ENCODE peak calls at places on chromosomes 11 and 22, in five cellular contexts. One of them, this sample, is unnamed.

GRCh38 chr11:128867277-128867676 is at the start of gene KCNJ1:
- DNase-seq in HCT116: no peak
- DNase-seq in K562: no peak
- DNase-seq in HepG2: no peak
- DNase-seq in SK-N-SH: no peak
- DNase-seq in this sample: no peak

GRCh38 chr11:114569781-114570180 is 10.1 kb upstream of the NXPE1 start:
- DNase-seq in HCT116: no peak
- DNase-seq in K562: peak; percentile 18
- DNase-seq in HepG2: no peak
- DNase-seq in SK-N-SH: no peak
- DNase-seq in this sample: no peak

GRCh38 chr11:102783016-102783415 is 2.6 kb upstream of the MMP10 start:
- DNase-seq in HCT116: no peak
- DNase-seq in K562: no peak
- DNase-seq in HepG2: no peak
- DNase-seq in SK-N-SH: no peak
- DNase-seq in this sample: no peak

GRCh38 chr11:122917311-122917710 is 34.8 kb downstream of the JHY start:
- DNase-seq in HCT116: no peak
- DNase-seq in K562: no peak
- DNase-seq in HepG2: no peak
- DNase-seq in SK-N-SH: no peak
- DNase-seq in this sample: no peak

GRCh38 chr22:19933328-19934241 is 8.0 kb upstream of the COMT start:
- DNase-seq in HCT116: no peak
- DNase-seq in K562: no peak
- DNase-seq in HepG2: no peak
- DNase-seq in SK-N-SH: no peak
- DNase-seq in this sample: no peak

GRCh38 chr11:13337986-13338436 is 60.4 kb downstream of the BMAL1 start:
- DNase-seq in HCT116: no peak
- DNase-seq in K562: no peak
- DNase-seq in HepG2: no peak
- DNase-seq in SK-N-SH: no peak
- DNase-seq in this sample: no peak

GRCh38 chr22:17412232-17412631 is 43.0 kb downstream of the CECR2 start:
- DNase-seq in HCT116: no peak
- DNase-seq in K562: no peak
- DNase-seq in HepG2: no peak
- DNase-seq in SK-N-SH: no peak
- DNase-seq in this sample: no peak

GRCh38 chr11:86660011-86660595 is 12.3 kb downstream of the ME3 start:
- DNase-seq in HCT116: no peak
- DNase-seq in K562: no peak
- DNase-seq in HepG2: no peak
- DNase-seq in SK-N-SH: peak; percentile 11
- DNase-seq in this sample: no peak

GRCh38 chr22:30314918-30315317 is 11.8 kb downstream of the TBC1D10A start:
- DNase-seq in HCT116: no peak
- DNase-seq in K562: no peak
- DNase-seq in HepG2: no peak
- DNase-seq in SK-N-SH: no peak
- DNase-seq in this sample: peak; percentile 66

GRCh38 chr11:123457187-123457770 is 27.2 kb downstream of the GRAMD1B start:
- DNase-seq in HCT116: no peak
- DNase-seq in K562: no peak
- DNase-seq in HepG2: no peak
- DNase-seq in SK-N-SH: no peak
- DNase-seq in this sample: no peak

GRCh38 chr22:36289406-36289870 is 36.5 kb downstream of the APOL1 start:
- DNase-seq in HCT116: no peak
- DNase-seq in K562: no peak
- DNase-seq in HepG2: no peak
- DNase-seq in SK-N-SH: no peak
- DNase-seq in this sample: no peak

GRCh38 chr11:10414659-10415058 is 40.4 kb upstream of the AMPD3 start:
- DNase-seq in HCT116: no peak
- DNase-seq in K562: peak; percentile 45
- DNase-seq in HepG2: no peak
- DNase-seq in SK-N-SH: no peak
- DNase-seq in this sample: no peak

GRCh38 chr11:105923814-105924213 is 98.2 kb downstream of the MSANTD4 start:
- DNase-seq in HCT116: no peak
- DNase-seq in K562: no peak
- DNase-seq in HepG2: no peak
- DNase-seq in SK-N-SH: no peak
- DNase-seq in this sample: no peak

DNA sequence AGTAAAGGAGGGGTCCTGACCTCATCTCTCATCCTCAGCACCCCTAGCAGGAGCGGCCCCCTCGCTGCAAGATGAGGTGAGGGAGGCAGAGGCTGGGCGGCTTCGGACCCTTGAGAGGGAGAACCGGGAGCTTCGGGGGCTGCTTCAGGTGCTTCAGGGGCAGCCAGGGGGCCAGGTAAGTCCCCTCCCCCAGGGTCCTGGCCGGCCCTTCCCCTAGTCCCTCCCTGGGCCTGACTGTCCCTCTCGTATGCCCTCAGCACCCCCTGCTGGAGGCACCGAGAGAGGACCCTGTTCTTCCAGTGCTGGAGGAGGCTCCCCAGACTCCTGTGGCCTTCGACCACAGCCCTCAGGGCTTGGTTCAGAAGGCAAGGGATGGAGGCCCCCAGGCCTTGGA is 3.7 kb downstream of the CCDC88B start:
- DNase-seq in HCT116: no peak
- DNase-seq in K562: peak; percentile 58
- DNase-seq in HepG2: no peak
- DNase-seq in SK-N-SH: peak; percentile 79
- DNase-seq in this sample: no peak
- TF ChIP-seq ZBTB33 in HCT116: no peak
- TF ChIP-seq ZBTB33 in K562: no peak
- TF ChIP-seq ZBTB33 in HepG2: no peak
- TF ChIP-seq ZBTB33 in SK-N-SH: no peak
- TF ChIP-seq ZBTB33 in this sample: no peak

GRCh38 chr22:41415554-41415953 is 31.0 kb downstream of the TOB2 start:
- DNase-seq in HCT116: no peak
- DNase-seq in K562: no peak
- DNase-seq in HepG2: no peak
- DNase-seq in SK-N-SH: no peak
- DNase-seq in this sample: no peak

GRCh38 chr22:41418717-41419116 is 27.9 kb downstream of the TOB2 start:
- DNase-seq in HCT116: no peak
- DNase-seq in K562: no peak
- DNase-seq in HepG2: no peak
- DNase-seq in SK-N-SH: no peak
- DNase-seq in this sample: no peak

GRCh38 chr22:41417622-41418390 is 28.8 kb downstream of the TOB2 start:
- DNase-seq in HCT116: no peak
- DNase-seq in K562: no peak
- DNase-seq in HepG2: no peak
- DNase-seq in SK-N-SH: no peak
- DNase-seq in this sample: no peak
- TF ChIP-seq ZBTB33 in HCT116: no peak
- TF ChIP-seq ZBTB33 in K562: no peak
- TF ChIP-seq ZBTB33 in HepG2: no peak
- TF ChIP-seq ZBTB33 in SK-N-SH: no peak
- TF ChIP-seq ZBTB33 in this sample: no peak

DNA sequence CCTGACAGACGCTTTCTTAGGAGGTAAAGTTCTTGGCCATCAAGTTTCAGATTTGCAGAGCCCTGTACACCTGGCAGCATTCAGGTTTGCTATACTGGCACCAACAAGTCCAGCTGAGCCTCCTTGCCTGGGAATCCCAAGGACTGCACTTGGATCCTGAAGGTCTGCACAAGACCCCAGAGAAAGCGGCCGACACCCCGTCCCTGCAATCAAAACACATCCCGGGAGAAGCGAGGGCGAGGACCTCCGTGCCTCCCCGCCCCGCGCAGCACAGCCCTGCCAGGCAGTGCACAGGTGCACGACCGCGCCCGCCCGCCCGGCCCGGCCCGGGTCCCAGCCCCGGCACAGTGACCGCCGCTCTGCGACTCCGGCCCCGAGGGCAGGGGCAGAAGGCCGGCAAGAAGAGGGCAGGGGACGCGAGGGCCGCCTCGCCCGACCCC is 559 bp downstream of the MRTFA start:
- DNase-seq in HCT116: no peak
- DNase-seq in K562: no peak
- DNase-seq in HepG2: no peak
- DNase-seq in SK-N-SH: no peak
- DNase-seq in this sample: no peak
- TF ChIP-seq ZBTB33 in HCT116: no peak
- TF ChIP-seq ZBTB33 in K562: no peak
- TF ChIP-seq ZBTB33 in HepG2: no peak
- TF ChIP-seq ZBTB33 in SK-N-SH: no peak
- TF ChIP-seq ZBTB33 in this sample: no peak

DNA sequence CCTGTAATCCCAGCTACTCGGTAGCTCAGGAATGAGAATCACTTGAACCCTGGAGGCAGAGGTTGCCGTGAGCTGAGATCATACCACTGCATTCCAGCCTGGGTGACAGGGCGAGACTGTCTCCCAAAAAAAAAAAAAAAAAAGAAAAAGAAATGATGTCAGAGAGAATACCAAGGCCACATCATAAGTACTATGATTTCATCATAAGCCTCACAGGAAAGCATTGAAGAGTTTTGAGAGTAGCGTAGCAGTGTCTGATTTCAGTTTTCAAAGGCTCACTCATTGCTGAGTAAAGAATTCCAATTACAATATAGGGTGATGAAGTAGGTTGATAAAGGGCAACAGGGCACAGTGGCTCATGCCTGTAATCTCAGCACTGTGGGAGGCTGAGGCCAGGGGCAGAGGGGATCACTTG is 88.8 kb downstream of the MRTFA start:
- DNase-seq in HCT116: no peak
- DNase-seq in K562: no peak
- DNase-seq in HepG2: no peak
- DNase-seq in SK-N-SH: no peak
- DNase-seq in this sample: no peak
- TF ChIP-seq ZBTB33 in HCT116: no peak
- TF ChIP-seq ZBTB33 in K562: no peak
- TF ChIP-seq ZBTB33 in HepG2: no peak
- TF ChIP-seq ZBTB33 in SK-N-SH: no peak
- TF ChIP-seq ZBTB33 in this sample: no peak

DNA sequence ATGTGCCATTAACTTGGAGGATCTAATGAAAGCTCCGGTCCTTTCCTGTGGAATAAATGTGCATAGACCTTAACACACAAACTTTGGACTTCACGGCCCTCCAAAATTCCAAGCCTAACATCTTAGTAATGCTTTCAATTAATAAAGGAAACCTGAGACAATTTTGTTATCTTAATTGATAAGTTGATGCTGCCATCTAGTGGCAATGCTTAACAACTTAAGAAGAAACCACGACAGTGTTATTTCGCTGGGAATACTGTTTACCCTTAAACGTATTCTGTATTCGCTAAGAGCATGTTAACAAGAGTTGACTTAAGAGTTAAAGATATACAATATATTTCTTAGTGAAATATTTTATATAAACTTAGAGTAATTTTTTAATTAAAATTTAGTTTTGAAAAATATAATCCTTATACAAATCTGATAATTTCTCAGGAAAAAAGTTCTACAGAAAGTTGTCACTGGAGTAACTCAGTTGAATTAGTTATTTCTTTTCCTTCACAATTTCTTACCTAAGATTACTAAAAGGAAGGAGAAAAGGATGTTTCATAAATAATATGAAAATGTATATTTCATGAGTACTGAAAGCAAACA is 35.0 kb upstream of the OR9G4 start:
- DNase-seq in HCT116: peak; percentile 52
- DNase-seq in K562: peak; percentile 15
- DNase-seq in HepG2: peak; percentile 49
- DNase-seq in SK-N-SH: peak; percentile 12
- DNase-seq in this sample: no peak
- TF ChIP-seq ZBTB33 in HCT116: no peak
- TF ChIP-seq ZBTB33 in K562: no peak
- TF ChIP-seq ZBTB33 in HepG2: no peak
- TF ChIP-seq ZBTB33 in SK-N-SH: no peak
- TF ChIP-seq ZBTB33 in this sample: no peak

GRCh38 chr22:32142600-32142999 is 16.5 kb downstream of the C22orf42 start:
- DNase-seq in HCT116: no peak
- DNase-seq in K562: no peak
- DNase-seq in HepG2: no peak
- DNase-seq in SK-N-SH: no peak
- DNase-seq in this sample: no peak
- TF ChIP-seq ZBTB33 in HCT116: no peak
- TF ChIP-seq ZBTB33 in K562: no peak
- TF ChIP-seq ZBTB33 in HepG2: no peak
- TF ChIP-seq ZBTB33 in SK-N-SH: no peak
- TF ChIP-seq ZBTB33 in this sample: no peak

DNA sequence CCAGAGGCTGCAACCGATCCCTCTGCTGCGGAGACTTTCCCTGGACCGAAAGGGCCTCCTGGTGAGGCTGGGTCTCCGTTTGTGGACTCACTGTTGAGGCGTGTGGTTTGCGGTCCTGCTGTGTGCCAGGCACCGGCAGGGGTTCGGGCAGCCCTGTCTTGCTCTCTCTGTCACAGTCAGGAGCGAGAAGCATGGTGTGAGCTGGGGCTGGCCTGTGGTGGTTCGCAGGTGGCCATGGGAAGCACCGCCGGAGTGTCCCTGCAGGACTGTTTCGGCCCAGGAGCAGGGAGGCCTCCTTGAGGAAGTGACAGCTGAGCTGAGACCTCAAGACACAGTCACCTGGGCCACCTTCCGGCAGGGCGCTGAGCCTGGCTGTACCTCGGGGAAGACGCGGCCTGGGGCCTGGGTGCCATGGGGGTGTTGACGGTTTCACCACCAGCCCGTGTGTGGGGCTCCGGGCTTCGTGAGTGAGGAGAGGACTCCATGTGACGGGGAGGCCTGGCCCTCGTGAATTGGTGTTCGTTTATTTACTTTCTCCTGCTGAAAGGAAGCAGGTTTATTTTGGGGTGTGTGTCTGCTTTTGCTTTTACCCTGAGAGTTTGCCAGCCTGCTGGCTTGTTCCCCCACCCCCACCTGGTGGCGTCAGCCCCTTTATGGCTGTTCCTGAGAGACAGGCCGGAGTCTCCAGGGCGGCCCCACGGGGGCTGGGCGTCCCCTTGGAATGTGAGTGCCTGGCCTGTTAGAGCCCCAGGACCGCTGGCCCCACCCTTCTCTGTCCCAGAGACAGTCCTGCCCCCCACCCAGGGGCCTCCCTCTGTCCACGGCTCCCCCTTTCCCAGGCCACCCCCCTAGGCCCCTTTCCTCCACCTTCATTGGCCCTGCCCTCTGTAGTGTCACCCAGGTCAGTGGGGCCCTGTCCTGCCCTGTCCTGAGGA is 122.5 kb downstream of the KCNQ1OT1 start:
- DNase-seq in HCT116: no peak
- DNase-seq in K562: no peak
- DNase-seq in HepG2: no peak
- DNase-seq in SK-N-SH: peak; percentile 25
- DNase-seq in this sample: no peak
- TF ChIP-seq ZBTB33 in HCT116: no peak
- TF ChIP-seq ZBTB33 in K562: no peak
- TF ChIP-seq ZBTB33 in HepG2: no peak
- TF ChIP-seq ZBTB33 in SK-N-SH: no peak
- TF ChIP-seq ZBTB33 in this sample: no peak

GRCh38 chr11:69467646-69468045 is 13.8 kb upstream of the LINC01488 start:
- DNase-seq in HCT116: no peak
- DNase-seq in K562: peak; percentile 54
- DNase-seq in HepG2: peak; percentile 46
- DNase-seq in SK-N-SH: no peak
- DNase-seq in this sample: no peak
- TF ChIP-seq ZBTB33 in HCT116: no peak
- TF ChIP-seq ZBTB33 in K562: no peak
- TF ChIP-seq ZBTB33 in HepG2: no peak
- TF ChIP-seq ZBTB33 in SK-N-SH: no peak
- TF ChIP-seq ZBTB33 in this sample: no peak

GRCh38 chr11:121588747-121589146 is 136.0 kb upstream of the SORL1-AS1 start:
- DNase-seq in HCT116: no peak
- DNase-seq in K562: no peak
- DNase-seq in HepG2: no peak
- DNase-seq in SK-N-SH: no peak
- DNase-seq in this sample: no peak
- TF ChIP-seq ZBTB33 in HCT116: no peak
- TF ChIP-seq ZBTB33 in K562: no peak
- TF ChIP-seq ZBTB33 in HepG2: no peak
- TF ChIP-seq ZBTB33 in SK-N-SH: no peak
- TF ChIP-seq ZBTB33 in this sample: no peak